ENCODE peak calls at places on chromosome 21, in five cellular contexts. I, B, H, R and K are unnamed samples. For H3K27me3, the result is how much of the 10 kb centered on the place peaks cover.

GRCh38 chr21:15064576-15065380 is at the start of gene NRIP1:
- DNase-seq in R (peak), I (peak), H (peak), B (peak), K (peak)

GRCh38 chr21:10418649-10419048 is 102.7 kb upstream of the TPTE start:
- DNase-seq in R (no peak), I (no peak), B (no peak), H (no peak), K (no peak)

GRCh38 chr21:41217656-41218380 is 49.9 kb downstream of the BACE2 start:
- DNase-seq in B (peak), I (peak), R (peak), H (peak), K (peak)

GRCh38 chr21:37531402-37532042 is 164.9 kb downstream of the DYRK1A start:
- DNase-seq in R (peak), B (peak), H (no peak), I (no peak), K (peak)

GRCh38 chr21:15617968-15618367 is 111.8 kb upstream of the USP25 start:
- DNase-seq in R (peak), B (peak), H (no peak), I (peak), K (peak)

GRCh38 chr21:27561116-27561515 is 594.2 kb upstream of the ADAMTS5 start:
- DNase-seq in B (no peak), R (no peak), I (no peak), H (peak), K (no peak)

GRCh38 chr21:17454315-17455027 is 58.4 kb upstream of the CXADR start:
- DNase-seq in I (peak), B (peak), H (peak), R (peak), K (peak)

GRCh38 chr21:34602061-34602460 is 12.9 kb downstream of the RCAN1 start:
- DNase-seq in R (no peak), H (peak), I (no peak), B (no peak), K (no peak)

GRCh38 chr21:28099296-28099695 is 893.4 kb downstream of the LTN1 start:
- DNase-seq in I (no peak), R (no peak), B (no peak), H (no peak), K (no peak)

GRCh38 chr21:46052703-46053651 is 44.9 kb upstream of the COL6A2 start:
- DNase-seq in B (no peak), H (peak), I (peak), R (peak), K (peak)

GRCh38 chr21:19322360-19322759 is 918.8 kb upstream of the TMPRSS15 start:
- DNase-seq in R (no peak), H (no peak), B (no peak), I (no peak), K (no peak)

GRCh38 chr21:22019766-22020165 is 1021.6 kb downstream of the NCAM2 start:
- DNase-seq in B (no peak), R (no peak), H (no peak), I (no peak), K (no peak)

GRCh38 chr21:30097791-30098190 is 68.8 kb downstream of the CLDN17 start:
- DNase-seq in I (no peak), B (no peak), R (no peak), H (no peak), K (no peak)

GRCh38 chr21:26961704-26962103 is 5.2 kb downstream of the ADAMTS5 start:
- DNase-seq in I (no peak), R (peak), H (no peak), B (peak), K (no peak)

GRCh38 chr21:36692125-36692843 is 6.6 kb upstream of the SIM2 start:
- DNase-seq in R (no peak), I (no peak), H (peak), B (peak), K (no peak)

GRCh38 chr21:28627691-28628090 is 365.0 kb downstream of the LTN1 start:
- DNase-seq in I (no peak), R (peak), H (no peak), B (no peak), K (no peak)

GRCh38 chr21:17270234-17270633 is 242.6 kb upstream of the CXADR start:
- DNase-seq in B (peak), R (peak), I (peak), H (peak), K (peak)

GRCh38 chr21:45388611-45389296 is 16.2 kb upstream of the COL18A1 start:
- DNase-seq in I (no peak), H (no peak), R (no peak), B (no peak), K (no peak)

GRCh38 chr21:35754583-35754982 is 305.7 kb downstream of the SETD4 start:
- DNase-seq in B (no peak), H (no peak), R (no peak), I (no peak), K (no peak)

GRCh38 chr21:35738342-35738961 is 321.9 kb downstream of the SETD4 start:
- DNase-seq in R (peak), I (peak), H (no peak), B (no peak), K (peak)

GRCh38 chr21:46153259-46154154 is 1.9 kb downstream of the FTCD start:
- DNase-seq in R (peak), I (no peak), B (peak), H (no peak), K (no peak)

GRCh38 chr21:46168238-46168637 is 12.9 kb upstream of the FTCD start:
- DNase-seq in H (no peak), R (no peak), B (no peak), I (no peak), K (no peak)

GRCh38 chr21:44425307-44425894 is 29.9 kb upstream of the LRRC3 start:
- DNase-seq in B (no peak), H (peak), I (peak), R (no peak), K (no peak)

GRCh38 chr21:29625990-29626389 is 313.8 kb downstream of the GRIK1 start:
- DNase-seq in I (no peak), H (no peak), R (no peak), B (no peak), K (no peak)

GRCh38 chr21:29441651-29442050 is 142.9 kb downstream of the BACH1 start:
- DNase-seq in H (no peak), B (no peak), I (no peak), R (peak), K (no peak)

GRCh38 chr21:29347274-29347681 is 48.6 kb downstream of the BACH1 start:
- DNase-seq in B (no peak), R (peak), I (no peak), H (no peak), K (no peak)

GRCh38 chr21:44947111-44947929 is 7.5 kb downstream of the SLX9 start:
- DNase-seq in H (no peak), B (no peak), R (peak), I (no peak), K (no peak)

GRCh38 chr21:35505067-35505466 is 456.0 kb upstream of the RUNX1 start:
- DNase-seq in I (no peak), B (no peak), H (no peak), R (no peak), K (no peak)

GRCh38 chr21:44375281-44375651 is 21.8 kb downstream of the TRPM2 start:
- DNase-seq in I (no peak), H (no peak), B (no peak), R (no peak), K (no peak)

GRCh38 chr21:45542667-45543370 is 579 bp upstream of the SLC19A1 start:
- DNase-seq in H (no peak), I (no peak), R (peak), B (no peak), K (no peak)

GRCh38 chr21:14251336-14251735 is 35.4 kb downstream of the RBM11 start:
- DNase-seq in B (no peak), H (no peak), R (no peak), I (no peak), K (no peak)

GRCh38 chr21:45796003-45796402 is 152.5 kb downstream of the PCBP3 start:
- DNase-seq in H (no peak), R (no peak), B (no peak), I (no peak), K (no peak)

GRCh38 chr21:26587621-26588260 is 14.7 kb upstream of the CYYR1 start:
- DNase-seq in B (no peak), I (peak), R (peak), H (peak), K (peak)

GRCh38 chr21:18155508-18156193 is 89.0 kb upstream of the CHODL start:
- DNase-seq in I (no peak), B (peak), R (no peak), H (no peak), K (no peak)

GRCh38 chr21:30028537-30028936 is 88.7 kb upstream of the GRIK1 start:
- DNase-seq in B (no peak), I (no peak), H (no peak), R (no peak), K (no peak)

GRCh38 chr21:37908691-37909090 is 7.6 kb downstream of the KCNJ6 start:
- DNase-seq in R (no peak), H (no peak), I (no peak), B (no peak), K (no peak)

GRCh38 chr21:43333301-43334062 is 93.4 kb downstream of the SIK1 start:
- DNase-seq in R (peak), H (peak), B (peak), I (peak), K (peak)

GRCh38 chr21:43331111-43331961 is 95.6 kb downstream of the SIK1 start:
- DNase-seq in I (no peak), B (no peak), R (no peak), H (no peak), K (no peak)

GRCh38 chr21:43331962-43332458 is 94.9 kb downstream of the SIK1 start:
- DNase-seq in H (peak), R (peak), I (no peak), B (no peak), K (peak)

GRCh38 chr21:43332872-43333300 is 94.0 kb downstream of the SIK1 start:
- DNase-seq in I (no peak), H (no peak), B (peak), R (no peak), K (no peak)

DNA sequence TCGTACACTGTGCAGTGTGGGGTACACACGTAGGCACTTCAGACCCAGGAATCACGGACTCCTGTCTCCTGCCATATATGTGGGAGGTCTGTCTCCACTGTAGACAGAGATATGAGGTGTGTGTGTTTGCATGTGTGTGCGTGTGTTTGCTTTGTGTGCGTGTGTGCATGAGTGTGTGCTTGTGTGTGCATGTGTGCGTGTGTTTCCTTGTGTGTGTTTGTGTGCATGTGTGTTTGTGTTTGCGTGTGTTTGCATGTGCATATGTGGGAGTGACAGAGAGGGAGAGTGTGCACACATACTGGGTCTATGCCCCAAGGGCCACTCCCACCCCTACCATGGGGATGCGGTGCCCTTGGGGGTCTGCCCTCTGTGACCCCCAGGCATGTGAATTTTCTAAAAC is 94.5 kb downstream of the SIK1 start:
- DNase-seq in I (no peak), B (no peak), R (no peak), H (no peak), K (no peak)
- H3K4me3 ChIP-seq in I (no peak), B (no peak), R (no peak), H (peak), K (no peak)

GRCh38 chr21:39327727-39328126 is 14.3 kb upstream of the BRWD1 start:
- DNase-seq in B (no peak), H (no peak), R (no peak), I (no peak), K (no peak)

GRCh38 chr21:39321424-39321823 is 8.0 kb upstream of the BRWD1 start:
- DNase-seq in H (peak), R (no peak), I (no peak), B (no peak), K (peak)

GRCh38 chr21:39325458-39325857 is 12.0 kb upstream of the BRWD1 start:
- DNase-seq in I (no peak), R (no peak), H (no peak), B (no peak), K (no peak)

GRCh38 chr21:39330001-39330400 is 16.6 kb upstream of the BRWD1 start:
- DNase-seq in B (no peak), H (no peak), I (no peak), R (no peak), K (no peak)

GRCh38 chr21:39326607-39327307 is 13.3 kb upstream of the BRWD1 start:
- DNase-seq in I (no peak), R (no peak), H (no peak), B (no peak), K (no peak)
- H2AFZ ChIP-seq in I (no peak), R (no peak), H (no peak), B (no peak), K (no peak)

DNA sequence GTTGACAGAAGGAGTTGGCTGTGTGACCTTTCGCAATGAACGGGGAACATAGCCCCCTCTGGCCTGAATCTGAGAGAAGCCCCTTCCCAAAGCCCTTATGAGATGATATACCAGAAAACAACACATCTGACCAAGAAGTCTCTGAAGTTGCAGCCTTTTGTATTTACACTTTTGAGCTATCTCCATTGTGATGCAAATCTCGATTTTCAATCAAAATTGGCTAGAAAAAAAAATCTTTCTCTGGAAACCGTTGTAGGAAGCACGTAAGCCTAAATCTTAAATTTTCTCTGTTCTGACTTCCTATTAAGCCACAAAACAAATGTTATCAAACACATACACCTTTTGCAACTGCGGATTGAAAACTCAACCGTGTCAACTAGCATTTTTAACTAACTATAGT is 71.4 kb upstream of the OLIG2 start:
- DNase-seq in B (no peak), H (no peak), R (no peak), I (no peak), K (no peak)
- H3K27me3 ChIP-seq in B (under half), H (under half), R (half or more), I (under half), K (half or more)

DNA sequence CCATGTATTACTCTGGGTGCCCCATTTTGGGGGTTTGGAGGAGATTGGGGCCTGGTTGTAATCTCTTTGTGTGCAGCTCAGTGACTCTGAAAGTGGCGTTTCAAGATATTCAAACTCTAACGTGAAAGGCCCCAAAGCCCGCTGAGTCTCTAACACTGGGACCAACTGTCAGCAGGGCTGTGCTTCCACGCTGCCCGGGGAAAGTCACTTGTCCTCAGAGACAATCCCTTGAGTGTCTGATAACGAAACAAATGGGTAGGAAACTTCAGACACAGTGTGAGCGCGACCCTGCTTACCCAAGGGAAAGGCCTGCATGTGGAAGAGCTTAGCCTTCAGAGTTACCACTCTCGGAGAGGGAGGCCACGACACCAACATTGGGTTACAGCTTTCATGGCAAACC is 832 bp downstream of the UBASH3A start:
- DNase-seq in H (no peak), I (no peak), B (peak), R (no peak), K (no peak)
- H3K4me3 ChIP-seq in H (no peak), I (no peak), B (no peak), R (no peak), K (no peak)

DNA sequence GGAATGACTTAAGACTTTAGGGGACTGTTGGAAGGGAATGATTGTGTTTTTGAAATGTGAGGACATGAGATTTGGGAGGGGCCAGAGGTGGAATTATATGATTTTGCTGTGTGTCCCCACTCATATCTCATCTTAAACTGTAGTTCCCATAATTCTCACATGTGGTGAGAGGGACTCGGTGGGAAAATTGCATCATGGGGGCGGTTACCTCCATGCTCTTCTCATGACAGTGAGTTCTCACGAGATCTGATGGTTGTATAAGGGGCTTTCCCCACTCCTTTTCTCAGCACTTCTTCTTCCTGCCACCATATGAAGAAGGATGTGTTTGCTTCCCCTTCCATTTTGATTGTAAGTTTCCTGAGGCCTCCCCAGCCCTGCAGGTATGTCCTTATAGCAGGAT is 35.0 kb upstream of the SCAF4 start:
- DNase-seq in B (no peak), I (no peak), R (no peak), H (no peak), K (no peak)
- H2AFZ ChIP-seq in B (no peak), I (no peak), R (no peak), H (no peak), K (no peak)